ENCODE peak calls at places on chromosomes 1 and 21, in six cellular contexts. A is AG10803; J is CD4-positive, alpha-beta T cell; C is uterus; Z is WTC11; P is kidney epithelial cell. N is an unnamed sample.

GRCh38 chr21:31543191-31543590 is 116.3 kb upstream of the SOD1 start:
- DNase-seq in A (no peak), J (no peak), C (no peak), Z (no peak), P (no peak), N (no peak)

GRCh38 chr1:117320515-117320914 is 46.7 kb upstream of the MAN1A2 start:
- DNase-seq in A (no peak), J (no peak), C (no peak), Z (no peak), P (no peak), N (no peak)

GRCh38 chr1:246081138-246081702 is 425.9 kb downstream of the SMYD3 start:
- DNase-seq in A (no peak), J (no peak), C (no peak), Z (no peak), P (no peak), N (no peak)

GRCh38 chr1:197782719-197783328 is 7.5 kb upstream of the DENND1B start:
- DNase-seq in A (no peak), J (no peak), C (no peak), Z (no peak), P (no peak), N (no peak)

GRCh38 chr1:60394436-60394835 is 320.9 kb upstream of the C1orf87 start:
- DNase-seq in A (peak), J (no peak), C (no peak), Z (no peak), P (no peak), N (no peak)

GRCh38 chr1:179441456-179441855 is 75.7 kb downstream of the AXDND1 start:
- DNase-seq in A (no peak), J (no peak), C (no peak), Z (no peak), P (no peak), N (no peak)

GRCh38 chr21:36642777-36643176 is 56.1 kb upstream of the SIM2 start:
- DNase-seq in A (no peak), J (no peak), C (no peak), Z (no peak), P (no peak), N (no peak)

GRCh38 chr1:199948587-199949280 is 78.8 kb upstream of the NR5A2 start:
- DNase-seq in A (peak), J (no peak), C (no peak), Z (no peak), P (no peak), N (no peak)

GRCh38 chr1:28127617-28128257 is 39.3 kb upstream of the EYA3 start:
- DNase-seq in A (no peak), J (no peak), C (no peak), Z (no peak), P (no peak), N (no peak)

GRCh38 chr1:93758842-93759515 is 77.3 kb upstream of the BCAR3 start:
- DNase-seq in A (peak), J (no peak), C (no peak), Z (no peak), P (no peak), N (no peak)

GRCh38 chr1:209805341-209805781 is 581 bp downstream of the IRF6 start:
- DNase-seq in A (no peak), J (no peak), C (no peak), Z (peak), P (no peak), N (no peak)

GRCh38 chr1:54499097-54500029 is 48.7 kb upstream of the ACOT11 start:
- DNase-seq in A (peak), J (no peak), C (no peak), Z (peak), P (no peak), N (no peak)

GRCh38 chr1:68231627-68232303 is 558 bp downstream of the WLS start:
- DNase-seq in A (peak), J (no peak), C (peak), Z (peak), P (no peak), N (peak)

GRCh38 chr1:175599212-175599681 is 144.1 kb downstream of the TNR start:
- DNase-seq in A (no peak), J (no peak), C (no peak), Z (peak), P (peak), N (no peak)

GRCh38 chr21:44748621-44749020 is 37.2 kb upstream of the TSPEAR start:
- DNase-seq in A (no peak), J (no peak), C (no peak), Z (peak), P (no peak), N (no peak)

GRCh38 chr1:29136463-29136915 is 12.8 kb upstream of the TMEM200B start:
- DNase-seq in A (peak), J (no peak), C (peak), Z (no peak), P (no peak), N (no peak)

GRCh38 chr21:36425286-36425685 is 40.1 kb downstream of the CHAF1B start:
- DNase-seq in A (no peak), J (no peak), C (no peak), Z (no peak), P (no peak), N (no peak)

GRCh38 chr1:30300669-30301068 is 422.7 kb downstream of the MATN1 start:
- DNase-seq in A (no peak), J (no peak), C (no peak), Z (no peak), P (no peak), N (no peak)

GRCh38 chr1:227785812-227786608 is 29.5 kb upstream of the PRSS38 start:
- DNase-seq in A (no peak), J (no peak), C (no peak), Z (no peak), P (no peak), N (no peak)

GRCh38 chr1:226268421-226269124 is 40.4 kb downstream of the LIN9 start:
- DNase-seq in A (peak), J (no peak), C (no peak), Z (no peak), P (no peak), N (no peak)

GRCh38 chr1:204080163-204080903 is 7.4 kb downstream of the SOX13 start:
- DNase-seq in A (peak), J (no peak), C (peak), Z (peak), P (peak), N (peak)

GRCh38 chr1:182391028-182391361 is 595 bp downstream of the GLUL start:
- DNase-seq in A (no peak), J (no peak), C (no peak), Z (no peak), P (no peak), N (no peak)

GRCh38 chr1:17401841-17402240 is 29.8 kb downstream of the PADI6 start:
- DNase-seq in A (no peak), J (no peak), C (no peak), Z (no peak), P (no peak), N (no peak)

GRCh38 chr1:181898773-181899172 is 162.7 kb downstream of the ZNF648 start:
- DNase-seq in A (no peak), J (no peak), C (no peak), Z (no peak), P (no peak), N (no peak)

DNA sequence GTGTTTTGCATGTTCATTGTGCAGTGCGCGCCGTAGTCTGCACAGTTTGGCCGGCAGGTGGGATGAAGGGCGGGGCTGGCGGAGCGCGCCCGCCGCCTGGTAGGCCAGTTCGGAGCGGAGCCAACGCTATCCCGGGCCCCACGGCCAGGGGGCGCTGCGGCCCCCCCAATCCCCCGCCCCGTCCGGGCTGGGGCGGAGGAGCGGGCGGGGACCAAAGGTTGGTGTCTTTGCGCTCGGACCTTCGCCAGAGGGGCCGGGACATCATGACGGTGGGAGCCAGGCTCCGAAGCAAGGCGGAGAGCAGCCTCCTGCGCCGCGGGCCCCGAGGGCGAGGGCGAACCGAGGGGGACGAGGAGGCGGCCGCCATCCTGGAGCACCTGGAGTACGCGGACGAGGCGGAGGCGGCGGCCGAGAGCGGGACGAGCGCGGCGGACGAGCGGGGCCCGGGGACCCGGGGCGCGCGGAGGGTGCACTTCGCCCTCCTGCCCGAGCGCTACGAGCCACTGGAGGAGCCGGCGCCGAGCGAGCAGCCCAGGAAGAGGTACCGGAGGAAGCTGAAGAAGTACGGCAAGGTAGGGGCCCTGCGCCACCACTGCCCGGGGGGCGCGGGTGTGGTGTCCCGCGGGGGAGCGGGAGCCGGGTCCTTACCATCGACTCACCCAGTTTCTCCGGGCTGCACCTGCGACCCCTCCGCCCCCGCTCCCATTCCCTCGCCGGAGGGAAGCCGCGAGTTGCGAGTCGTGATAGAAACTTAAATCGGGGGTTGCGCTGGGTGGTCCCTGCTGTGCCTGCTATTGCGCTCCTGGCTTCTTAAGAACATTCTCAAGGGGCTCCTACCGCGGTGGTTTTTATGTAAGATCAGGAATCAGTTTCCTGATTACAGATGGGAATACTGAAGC is at the start of gene C1orf115:
- DNase-seq in A (peak), J (peak), C (peak), Z (peak), P (peak), N (peak)
- TF ChIP-seq CTCF in A (peak), J (peak), C (peak), Z (peak), P (peak), N (peak)

GRCh38 chr1:171740987-171741871 is 636 bp downstream of the VAMP4 start:
- DNase-seq in A (peak), J (peak), C (peak), Z (no peak), P (no peak), N (no peak)
- TF ChIP-seq CTCF in A (peak), J (peak), C (no peak), Z (no peak), P (no peak), N (no peak)

GRCh38 chr1:229402993-229403392 is 30.9 kb downstream of the ACTA1 start:
- DNase-seq in A (no peak), J (no peak), C (no peak), Z (no peak), P (no peak), N (no peak)

GRCh38 chr1:229406798-229407197 is 27.1 kb downstream of the ACTA1 start:
- DNase-seq in A (no peak), J (no peak), C (no peak), Z (peak), P (no peak), N (no peak)

GRCh38 chr1:229407206-229408026 is 26.5 kb downstream of the ACTA1 start:
- DNase-seq in A (no peak), J (no peak), C (no peak), Z (peak), P (no peak), N (no peak)

GRCh38 chr1:229408458-229409037 is 25.3 kb downstream of the ACTA1 start:
- DNase-seq in A (peak), J (no peak), C (no peak), Z (no peak), P (no peak), N (no peak)

DNA sequence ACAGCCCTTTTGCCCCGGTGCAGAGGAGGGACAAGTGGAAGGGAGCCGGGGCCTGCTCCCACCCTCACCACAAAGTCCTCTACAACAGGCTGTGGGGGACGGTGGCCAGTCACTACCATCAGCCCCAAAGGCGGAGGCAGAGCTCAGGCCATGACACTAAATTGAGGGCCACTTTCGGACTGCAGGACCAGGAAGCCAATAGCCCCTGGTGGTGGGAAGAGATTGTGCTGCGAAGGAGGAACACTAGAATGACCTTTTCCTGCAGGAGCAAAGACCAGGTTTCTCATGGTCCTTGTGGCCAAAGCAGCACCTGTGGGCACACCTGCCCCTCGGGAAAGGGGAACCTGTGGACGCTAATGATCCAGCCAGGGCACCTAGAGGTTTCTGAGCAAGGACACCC is 30.3 kb downstream of the ACTA1 start:
- DNase-seq in A (no peak), J (no peak), C (no peak), Z (no peak), P (no peak), N (no peak)
- TF ChIP-seq CTCF in A (no peak), J (no peak), C (no peak), Z (no peak), P (no peak), N (no peak)

DNA sequence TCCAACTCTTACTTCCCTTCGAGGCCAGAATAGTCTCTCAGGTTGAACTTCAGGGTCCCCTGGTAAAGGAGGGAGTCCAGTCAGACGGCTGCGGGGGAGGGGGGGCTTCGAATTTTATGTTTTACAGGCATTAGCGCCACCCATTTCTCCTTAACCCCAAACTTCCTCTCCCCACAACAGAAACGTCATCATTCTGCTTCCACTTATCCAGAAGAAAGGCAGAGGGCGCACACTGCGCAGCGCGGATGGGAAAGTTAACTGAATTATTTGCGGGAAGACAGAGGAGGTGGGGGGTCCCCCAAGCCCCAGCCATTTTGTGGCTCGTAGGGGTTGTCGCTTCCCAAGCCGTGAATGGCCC is 529 bp upstream of the PRMT2 start:
- DNase-seq in A (peak), J (no peak), C (peak), Z (peak), P (peak), N (no peak)
- TF ChIP-seq CTCF in A (peak), J (no peak), C (peak), Z (no peak), P (peak), N (no peak)

DNA sequence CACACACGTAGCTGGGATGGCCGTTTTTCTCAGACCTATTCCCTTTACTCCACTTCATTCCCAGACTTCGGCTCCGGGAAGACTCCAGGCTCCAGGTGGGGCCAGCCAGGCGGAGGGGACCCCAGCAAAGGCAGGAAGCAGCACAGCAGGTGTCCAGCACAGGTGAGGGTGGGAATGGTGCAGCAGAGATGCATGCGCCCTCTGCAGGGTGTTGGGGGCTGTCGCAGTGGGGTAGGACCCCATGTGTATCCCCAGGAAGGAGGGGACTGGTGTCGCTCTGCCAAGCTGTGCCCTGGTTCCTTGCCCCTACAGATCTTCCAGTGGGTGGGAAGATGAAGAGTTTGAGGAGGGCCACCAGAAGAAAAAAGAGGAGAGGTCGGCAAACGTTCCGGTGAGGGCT is 5.3 kb downstream of the TTC24 start:
- DNase-seq in A (no peak), J (no peak), C (no peak), Z (peak), P (no peak), N (no peak)
- TF ChIP-seq CTCF in A (no peak), J (no peak), C (no peak), Z (peak), P (peak), N (no peak)

GRCh38 chr1:168236836-168237611 is 11.2 kb downstream of the SFT2D2 start:
- DNase-seq in A (no peak), J (no peak), C (no peak), Z (no peak), P (no peak), N (no peak)
- TF ChIP-seq CTCF in A (no peak), J (no peak), C (no peak), Z (no peak), P (no peak), N (no peak)

DNA sequence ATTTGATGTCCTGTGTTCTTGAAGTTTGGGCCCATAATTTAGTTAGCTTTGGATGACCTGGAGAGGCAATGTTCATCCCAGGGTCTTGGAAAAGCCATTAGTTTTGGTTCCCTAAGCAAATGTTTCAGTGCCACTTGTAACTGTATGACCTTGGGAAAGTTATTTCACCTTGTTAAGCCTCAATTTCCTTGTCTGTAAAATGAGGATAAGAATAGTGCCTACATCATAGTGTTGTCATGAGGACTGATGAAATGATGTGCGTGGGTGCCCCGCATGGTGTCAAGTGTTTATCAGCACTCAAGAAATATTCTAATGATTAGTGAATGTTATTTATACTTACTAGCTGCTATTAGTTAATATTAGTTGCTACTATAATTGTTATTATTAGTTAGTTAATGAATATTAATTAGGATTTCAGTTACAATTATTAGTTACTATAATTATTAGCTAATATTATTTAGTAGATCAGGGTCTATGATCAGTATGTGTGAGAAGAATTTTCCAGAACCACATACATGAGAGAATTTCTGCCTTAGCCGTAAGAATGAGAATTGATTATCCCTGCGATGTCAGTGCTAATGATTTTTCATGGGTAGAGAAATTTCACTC is 1.9 kb downstream of the SH3BGR start:
- DNase-seq in A (no peak), J (no peak), C (no peak), Z (no peak), P (no peak), N (no peak)
- TF ChIP-seq CTCF in A (no peak), J (no peak), C (no peak), Z (no peak), P (no peak), N (no peak)

GRCh38 chr1:202659541-202659940 is 50.7 kb downstream of the SYT2 start:
- DNase-seq in A (no peak), J (no peak), C (no peak), Z (no peak), P (no peak), N (no peak)

GRCh38 chr1:202658766-202659165 is 51.5 kb downstream of the SYT2 start:
- DNase-seq in A (no peak), J (no peak), C (no peak), Z (no peak), P (no peak), N (no peak)

GRCh38 chr1:202658251-202658650 is 52.0 kb downstream of the SYT2 start:
- DNase-seq in A (no peak), J (no peak), C (no peak), Z (no peak), P (no peak), N (no peak)

GRCh38 chr1:202661136-202661845 is 49.0 kb downstream of the SYT2 start:
- DNase-seq in A (no peak), J (no peak), C (no peak), Z (no peak), P (no peak), N (no peak)

GRCh38 chr1:202659974-202660373 is 50.3 kb downstream of the SYT2 start:
- DNase-seq in A (no peak), J (no peak), C (no peak), Z (no peak), P (no peak), N (no peak)
- TF ChIP-seq CTCF in A (no peak), J (no peak), C (no peak), Z (no peak), P (no peak), N (no peak)

GRCh38 chr1:154348429-154349076 is 23.2 kb downstream of the ATP8B2 start:
- DNase-seq in A (no peak), J (no peak), C (no peak), Z (no peak), P (no peak), N (no peak)
- TF ChIP-seq CTCF in A (no peak), J (no peak), C (no peak), Z (no peak), P (no peak), N (no peak)

DNA sequence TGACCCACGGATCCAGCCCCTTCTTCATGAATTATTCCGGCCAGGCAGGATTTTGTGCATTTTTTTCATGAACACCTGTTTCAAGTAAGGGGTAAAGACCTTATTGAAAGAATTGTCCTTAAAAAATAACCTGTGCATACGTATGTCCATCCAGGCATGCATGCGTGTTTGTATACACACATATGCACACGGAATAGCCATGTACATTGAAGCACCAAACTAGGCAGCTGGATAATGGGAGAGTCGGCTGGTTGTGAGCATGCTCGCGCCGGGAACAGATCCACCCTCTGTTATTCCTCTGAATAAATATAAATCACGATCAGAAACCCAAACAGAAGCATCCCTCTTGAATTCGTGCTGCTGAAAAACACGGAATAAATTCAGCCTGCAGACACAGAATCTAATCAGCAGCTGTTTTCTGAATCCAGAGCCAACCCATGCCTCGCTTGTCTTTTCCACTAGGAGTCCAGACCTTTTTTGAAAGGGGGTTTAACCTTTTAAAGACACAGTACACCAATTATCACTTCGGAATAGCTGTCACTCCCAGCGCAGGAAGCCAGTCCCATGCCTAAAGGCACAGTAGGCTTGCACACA is at the start of gene HIVEP3:
- DNase-seq in A (peak), J (no peak), C (no peak), Z (no peak), P (no peak), N (no peak)
- TF ChIP-seq CTCF in A (peak), J (no peak), C (no peak), Z (no peak), P (peak), N (no peak)